ENCODE peak calls at places on chromosome 13, in nine cellular contexts. K is H9; P is choroid plexus epithelial cell; O is CD8-positive, alpha-beta T cell; B is cardiac muscle cell; E is cardiac fibroblast; Z is fibroblast of lung; Q is lower lobe of right lung; C is CD4-positive, alpha-beta T cell. M is an unnamed sample.

GRCh38 chr13:111791131-111791530 is 275.8 kb upstream of the SOX1 start:
- DNase-seq in Z (no peak), K (no peak), E (no peak), O (no peak), Q (peak; percentile 17), C (no peak), P (no peak), B (no peak), M (no peak)

GRCh38 chr13:108594153-108594552 is 35.3 kb upstream of the MYO16 start:
- DNase-seq in P (no peak), K (no peak), Q (no peak), Z (no peak), B (no peak), O (no peak), C (no peak), E (no peak), M (no peak)

GRCh38 chr13:62611343-62611742 is 1195.7 kb upstream of the PCDH20 start:
- DNase-seq in C (no peak), P (no peak), Z (no peak), K (no peak), B (no peak), Q (no peak), E (no peak), O (no peak), M (no peak)

GRCh38 chr13:44364601-44365000 is 9.0 kb upstream of the SERP2 start:
- DNase-seq in Z (peak; percentile 36), P (no peak), Q (no peak), B (no peak), E (no peak), C (no peak), O (no peak), K (no peak), M (no peak)

GRCh38 chr13:111115051-111115840 is at the start of gene ARHGEF7:
- DNase-seq in Z (no peak), P (no peak), K (no peak), O (no peak), Q (no peak), C (no peak), E (no peak), B (peak; percentile 46), M (no peak)

GRCh38 chr13:51770160-51770559 is 33.8 kb downstream of the DHRS12 start:
- DNase-seq in O (no peak), Q (no peak), C (no peak), B (no peak), Z (no peak), K (no peak), P (no peak), E (no peak), M (no peak)

GRCh38 chr13:31264146-31264545 is 64.4 kb downstream of the B3GLCT start:
- DNase-seq in K (no peak), Q (no peak), B (no peak), E (no peak), Z (no peak), P (no peak), C (no peak), O (no peak), M (no peak)

GRCh38 chr13:57557979-57558529 is 73.5 kb upstream of the PCDH17 start:
- DNase-seq in K (no peak), P (peak; percentile 1), Z (peak; percentile 1), O (no peak), C (no peak), B (peak; percentile 33), Q (no peak), E (no peak), M (no peak)

GRCh38 chr13:30453727-30454126 is 12.0 kb downstream of the HMGB1 start:
- DNase-seq in C (no peak), E (no peak), Z (no peak), Q (no peak), B (no peak), O (no peak), P (peak; percentile 58), K (no peak), M (no peak)

GRCh38 chr13:110018009-110018408 is 231.6 kb upstream of the IRS2 start:
- DNase-seq in B (no peak), C (no peak), O (no peak), K (no peak), E (no peak), P (no peak), Q (no peak), Z (no peak), M (no peak)

GRCh38 chr13:95153647-95154405 is 147.4 kb downstream of the ABCC4 start:
- DNase-seq in O (no peak), P (peak; percentile 28), Z (peak; percentile 41), C (no peak), B (no peak), E (peak; percentile 46), K (no peak), Q (no peak), M (no peak)

GRCh38 chr13:112510002-112510780 is 77.8 kb downstream of the TUBGCP3 start:
- DNase-seq in K (peak; percentile 80), P (peak; percentile 83), Q (peak; percentile 56), O (no peak), C (no peak), Z (peak; percentile 76), B (peak; percentile 83), E (peak; percentile 66), M (peak; percentile 40)

GRCh38 chr13:113979791-113980471 is 6.1 kb upstream of the C13orf46 start:
- DNase-seq in E (no peak), Q (peak; percentile 35), O (no peak), B (no peak), Z (no peak), P (no peak), K (no peak), C (no peak), M (no peak)

GRCh38 chr13:32904271-32904670 is 112.0 kb upstream of the KL start:
- DNase-seq in B (no peak), K (no peak), Q (no peak), Z (no peak), C (no peak), P (peak; percentile 44), O (no peak), E (no peak), M (no peak)

GRCh38 chr13:32905063-32905863 is 111.0 kb upstream of the KL start:
- DNase-seq in B (no peak), C (no peak), P (peak; percentile 24), K (no peak), Z (no peak), E (peak; percentile 33), O (no peak), Q (no peak), M (no peak)

GRCh38 chr13:32902898-32903297 is 113.3 kb upstream of the KL start:
- DNase-seq in Z (peak; percentile 43), C (no peak), B (no peak), K (peak; percentile 68), P (no peak), O (no peak), Q (peak; percentile 51), E (peak; percentile 60), M (no peak)

GRCh38 chr13:32903720-32904119 is 112.5 kb upstream of the KL start:
- DNase-seq in K (no peak), Q (no peak), E (no peak), Z (no peak), P (no peak), B (no peak), O (no peak), C (no peak), M (no peak)

GRCh38 chr13:32901994-32902780 is 114.0 kb upstream of the KL start:
- DNase-seq in Q (no peak), K (no peak), B (no peak), Z (no peak), E (peak; percentile 34), C (no peak), P (peak; percentile 42), O (no peak), M (no peak)
- TF ChIP-seq CTCF in Q (no peak), K (no peak), B (no peak), Z (no peak), E (no peak), C (no peak), P (no peak), O (no peak), M (no peak)

GRCh38 chr13:101202590-101202989 is 213.7 kb downstream of the NALCN start:
- DNase-seq in B (no peak), C (no peak), Z (no peak), P (no peak), K (peak; percentile 80), Q (no peak), E (no peak), O (no peak), M (no peak)
- TF ChIP-seq CTCF in B (no peak), C (no peak), Z (no peak), P (peak; percentile 24), K (peak; percentile 59), Q (no peak), E (no peak), O (no peak), M (no peak)

GRCh38 chr13:100589178-100589725 is 663 bp upstream of the GGACT start:
- DNase-seq in K (no peak), C (no peak), P (no peak), E (no peak), B (no peak), O (no peak), Q (no peak), Z (no peak), M (peak; percentile 55)
- TF ChIP-seq CTCF in K (no peak), C (no peak), P (no peak), E (no peak), B (no peak), O (no peak), Q (no peak), Z (no peak), M (no peak)

GRCh38 chr13:75569576-75569975 is 20.0 kb downstream of the UCHL3 start:
- DNase-seq in P (no peak), Q (no peak), K (no peak), O (no peak), E (no peak), B (no peak), Z (no peak), C (no peak), M (no peak)

DNA sequence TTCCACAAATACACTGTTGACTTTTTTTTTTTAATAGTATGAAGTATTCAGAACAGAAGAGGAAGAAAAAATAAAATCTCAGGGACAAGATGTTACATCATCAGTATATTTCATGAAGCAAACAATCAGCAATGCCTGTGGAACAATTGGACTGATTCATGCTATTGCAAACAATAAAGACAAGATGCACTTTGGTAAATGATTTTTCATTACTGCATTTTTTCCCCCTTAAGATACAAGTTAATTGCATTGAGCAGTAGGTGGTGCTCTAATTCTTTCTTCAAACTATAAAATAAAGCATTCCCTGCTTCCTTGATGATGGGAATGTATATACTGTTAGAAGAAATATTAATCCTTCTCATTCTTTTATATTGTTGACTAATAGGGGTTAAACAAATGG is 17.1 kb downstream of the UCHL3 start:
- DNase-seq in K (no peak), Q (no peak), C (no peak), P (peak; percentile 74), O (no peak), E (peak; percentile 71), B (no peak), Z (peak; percentile 68), M (no peak)
- TF ChIP-seq CTCF in K (peak; percentile 49), Q (no peak), C (no peak), P (peak; percentile 53), O (no peak), E (peak; percentile 37), B (peak; percentile 53), Z (peak; percentile 49), M (peak; percentile 51)

M was measured in D721Med.